ENCODE peak calls at places on chromosomes 12 and 14, in seven cellular contexts. One of them, this sample, is unnamed.
A peak's percentile ranks its signal among the peaks of the same experiment; 100 is the strongest.

GRCh38 chr14:99899578-99900178 is 106.5 kb downstream of the EML1 start:
- DNase-seq in activated CD8-positive, alpha-beta memory T cell treated with anti-CD3 and anti-CD28 coated beads, Interleukin-2, amount 50 U/mL, for 4 hours: no peak
- DNase-seq in progenitor cell of endocrine pancreas: no peak
- DNase-seq in T-cell: no peak
- DNase-seq in ELR: peak; percentile 71
- DNase-seq in AG08395: peak; percentile 34
- DNase-seq in NCI-H345: no peak
- DNase-seq in this sample: no peak

GRCh38 chr12:7934153-7934552 is 1.8 kb downstream of the SLC2A3 start:
- DNase-seq in ELR: peak; percentile 30
- DNase-seq in NCI-H345: no peak
- DNase-seq in AG08395: no peak
- DNase-seq in T-cell: no peak
- DNase-seq in progenitor cell of endocrine pancreas: no peak
- DNase-seq in activated CD8-positive, alpha-beta memory T cell treated with anti-CD3 and anti-CD28 coated beads, Interleukin-2, amount 50 U/mL, for 4 hours: no peak
- DNase-seq in this sample: no peak

GRCh38 chr12:4169959-4170358 is 103.6 kb upstream of the CCND2 start:
- DNase-seq in NCI-H345: no peak
- DNase-seq in activated CD8-positive, alpha-beta memory T cell treated with anti-CD3 and anti-CD28 coated beads, Interleukin-2, amount 50 U/mL, for 4 hours: no peak
- DNase-seq in T-cell: no peak
- DNase-seq in progenitor cell of endocrine pancreas: no peak
- DNase-seq in AG08395: no peak
- DNase-seq in ELR: peak; percentile 18
- DNase-seq in this sample: no peak

GRCh38 chr12:13044859-13045384 is 741 bp downstream of the FAM234B start:
- DNase-seq in ELR: peak; percentile 41
- DNase-seq in progenitor cell of endocrine pancreas: no peak
- DNase-seq in T-cell: no peak
- DNase-seq in AG08395: peak; percentile 35
- DNase-seq in NCI-H345: no peak
- DNase-seq in activated CD8-positive, alpha-beta memory T cell treated with anti-CD3 and anti-CD28 coated beads, Interleukin-2, amount 50 U/mL, for 4 hours: no peak
- DNase-seq in this sample: no peak

GRCh38 chr12:466762-467161 is 7.0 kb downstream of the B4GALNT3 start:
- DNase-seq in T-cell: no peak
- DNase-seq in NCI-H345: no peak
- DNase-seq in ELR: no peak
- DNase-seq in AG08395: no peak
- DNase-seq in activated CD8-positive, alpha-beta memory T cell treated with anti-CD3 and anti-CD28 coated beads, Interleukin-2, amount 50 U/mL, for 4 hours: no peak
- DNase-seq in progenitor cell of endocrine pancreas: no peak
- DNase-seq in this sample: no peak

GRCh38 chr12:93025145-93026103 is 96.3 kb upstream of the EEA1 start:
- DNase-seq in T-cell: no peak
- DNase-seq in NCI-H345: peak; percentile 32
- DNase-seq in activated CD8-positive, alpha-beta memory T cell treated with anti-CD3 and anti-CD28 coated beads, Interleukin-2, amount 50 U/mL, for 4 hours: no peak
- DNase-seq in progenitor cell of endocrine pancreas: no peak
- DNase-seq in ELR: peak; percentile 59
- DNase-seq in AG08395: peak; percentile 60
- DNase-seq in this sample: peak; percentile 36

GRCh38 chr12:47414511-47414910 is 291.3 kb downstream of the RPAP3 start:
- DNase-seq in AG08395: no peak
- DNase-seq in NCI-H345: no peak
- DNase-seq in activated CD8-positive, alpha-beta memory T cell treated with anti-CD3 and anti-CD28 coated beads, Interleukin-2, amount 50 U/mL, for 4 hours: no peak
- DNase-seq in ELR: no peak
- DNase-seq in progenitor cell of endocrine pancreas: no peak
- DNase-seq in T-cell: no peak
- DNase-seq in this sample: no peak

GRCh38 chr14:71623939-71624338 is 308.3 kb upstream of the RGS6 start:
- DNase-seq in NCI-H345: no peak
- DNase-seq in T-cell: no peak
- DNase-seq in activated CD8-positive, alpha-beta memory T cell treated with anti-CD3 and anti-CD28 coated beads, Interleukin-2, amount 50 U/mL, for 4 hours: no peak
- DNase-seq in AG08395: no peak
- DNase-seq in progenitor cell of endocrine pancreas: no peak
- DNase-seq in ELR: no peak
- DNase-seq in this sample: no peak

GRCh38 chr12:109612975-109613502 is 39.4 kb downstream of the MVK start:
- DNase-seq in AG08395: peak; percentile 47
- DNase-seq in T-cell: no peak
- DNase-seq in activated CD8-positive, alpha-beta memory T cell treated with anti-CD3 and anti-CD28 coated beads, Interleukin-2, amount 50 U/mL, for 4 hours: no peak
- DNase-seq in ELR: peak; percentile 53
- DNase-seq in NCI-H345: no peak
- DNase-seq in progenitor cell of endocrine pancreas: no peak
- DNase-seq in this sample: no peak

GRCh38 chr12:116365114-116365513 is 87.6 kb upstream of the MED13L start:
- DNase-seq in activated CD8-positive, alpha-beta memory T cell treated with anti-CD3 and anti-CD28 coated beads, Interleukin-2, amount 50 U/mL, for 4 hours: no peak
- DNase-seq in AG08395: no peak
- DNase-seq in progenitor cell of endocrine pancreas: no peak
- DNase-seq in NCI-H345: no peak
- DNase-seq in T-cell: no peak
- DNase-seq in ELR: no peak
- DNase-seq in this sample: no peak

GRCh38 chr12:107238276-107238675 is 144.9 kb upstream of the CRY1 start:
- DNase-seq in NCI-H345: no peak
- DNase-seq in AG08395: no peak
- DNase-seq in ELR: peak; percentile 54
- DNase-seq in progenitor cell of endocrine pancreas: no peak
- DNase-seq in activated CD8-positive, alpha-beta memory T cell treated with anti-CD3 and anti-CD28 coated beads, Interleukin-2, amount 50 U/mL, for 4 hours: no peak
- DNase-seq in T-cell: no peak
- DNase-seq in this sample: no peak

GRCh38 chr14:96597680-96598079 is 95.5 kb downstream of the PAPOLA start:
- DNase-seq in NCI-H345: no peak
- DNase-seq in ELR: no peak
- DNase-seq in progenitor cell of endocrine pancreas: no peak
- DNase-seq in activated CD8-positive, alpha-beta memory T cell treated with anti-CD3 and anti-CD28 coated beads, Interleukin-2, amount 50 U/mL, for 4 hours: no peak
- DNase-seq in AG08395: no peak
- DNase-seq in T-cell: no peak
- DNase-seq in this sample: no peak

GRCh38 chr12:130394906-130395305 is 57.2 kb downstream of the PIWIL1 start:
- DNase-seq in progenitor cell of endocrine pancreas: no peak
- DNase-seq in NCI-H345: no peak
- DNase-seq in activated CD8-positive, alpha-beta memory T cell treated with anti-CD3 and anti-CD28 coated beads, Interleukin-2, amount 50 U/mL, for 4 hours: no peak
- DNase-seq in ELR: no peak
- DNase-seq in T-cell: no peak
- DNase-seq in AG08395: no peak
- DNase-seq in this sample: no peak

GRCh38 chr12:26845057-26845666 is 12.2 kb upstream of the ITPR2 start:
- DNase-seq in progenitor cell of endocrine pancreas: peak; percentile 50
- DNase-seq in NCI-H345: no peak
- DNase-seq in ELR: peak; percentile 67
- DNase-seq in activated CD8-positive, alpha-beta memory T cell treated with anti-CD3 and anti-CD28 coated beads, Interleukin-2, amount 50 U/mL, for 4 hours: peak; percentile 27
- DNase-seq in T-cell: no peak
- DNase-seq in AG08395: peak; percentile 45
- DNase-seq in this sample: peak; percentile 59

This sample was measured in neural progenitor cell.